ENCODE peak calls at places on chromosomes 5 and 9, in nine cellular contexts. K, L, B, S, M, Y, V, P and H are unnamed samples. For H3K4me1, the result is how much of the 10 kb centered on the place peaks cover.

GRCh38 chr9:75505654-75506053 is 384.8 kb upstream of the PCSK5 start:
- DNase-seq in K (no peak), L (no peak), B (no peak), S (no peak), M (no peak), Y (no peak), V (no peak), P (no peak), H (no peak)

GRCh38 chr9:91155746-91156145 is 206.0 kb downstream of the AUH start:
- DNase-seq in K (no peak), L (no peak), B (no peak), S (no peak), M (no peak), Y (no peak), V (no peak), P (no peak), H (no peak)

GRCh38 chr9:129553277-129553676 is 67.6 kb downstream of the C9orf50 start:
- DNase-seq in K (no peak), L (no peak), B (no peak), S (no peak), M (no peak), Y (peak), V (no peak), P (no peak), H (no peak)

GRCh38 chr5:170173227-170173626 is 59.6 kb upstream of the C5orf58 start:
- DNase-seq in K (no peak), L (peak), B (no peak), S (no peak), M (no peak), Y (no peak), V (peak), P (no peak), H (no peak)

GRCh38 chr5:96781031-96781733 is 26.6 kb downstream of the ERAP1 start:
- DNase-seq in K (no peak), L (peak), B (no peak), S (no peak), M (no peak), Y (no peak), V (peak), P (no peak), H (no peak)

GRCh38 chr5:157379983-157380382 is 80.0 kb upstream of the NIPAL4 start:
- DNase-seq in K (no peak), L (no peak), B (no peak), S (no peak), M (no peak), Y (no peak), V (no peak), P (no peak), H (no peak)

GRCh38 chr5:122332589-122333555 is 20.8 kb downstream of the SNCAIP start:
- DNase-seq in K (peak), L (no peak), B (no peak), S (no peak), M (no peak), Y (no peak), V (no peak), P (no peak), H (no peak)

GRCh38 chr5:96913233-96913632 is 22.6 kb upstream of the LNPEP start:
- DNase-seq in K (no peak), L (no peak), B (no peak), S (no peak), M (no peak), Y (no peak), V (no peak), P (no peak), H (no peak)

GRCh38 chr9:97670586-97670985 is 26.6 kb downstream of the XPA start:
- DNase-seq in K (no peak), L (no peak), B (no peak), S (no peak), M (no peak), Y (no peak), V (no peak), P (no peak), H (no peak)

GRCh38 chr5:78639811-78640210 is 8.8 kb downstream of the LHFPL2 start:
- DNase-seq in K (no peak), L (no peak), B (no peak), S (no peak), M (no peak), Y (no peak), V (no peak), P (no peak), H (no peak)

GRCh38 chr9:133141833-133142594 is 21.0 kb upstream of the RALGDS start:
- DNase-seq in K (no peak), L (no peak), B (peak), S (peak), M (no peak), Y (no peak), V (no peak), P (no peak), H (peak)

GRCh38 chr5:103293719-103294118 is 35.2 kb downstream of the MACIR start:
- DNase-seq in K (no peak), L (no peak), B (no peak), S (no peak), M (no peak), Y (no peak), V (no peak), P (no peak), H (no peak)

GRCh38 chr5:10695055-10695649 is 65.9 kb downstream of the DAP start:
- DNase-seq in K (peak), L (peak), B (peak), S (peak), M (peak), Y (peak), V (peak), P (peak), H (peak)

GRCh38 chr5:123157797-123158528 is 68.9 kb downstream of the PRDM6 start:
- DNase-seq in K (no peak), L (peak), B (no peak), S (no peak), M (no peak), Y (no peak), V (peak), P (no peak), H (no peak)

GRCh38 chr5:165232629-165233028 is 1727.2 kb downstream of the MAT2B start:
- DNase-seq in K (no peak), L (no peak), B (no peak), S (no peak), M (no peak), Y (no peak), V (no peak), P (no peak), H (no peak)

GRCh38 chr9:131814714-131815113 is 74.8 kb upstream of the RAPGEF1 start:
- DNase-seq in K (no peak), L (no peak), B (no peak), S (no peak), M (no peak), Y (no peak), V (no peak), P (no peak), H (no peak)

GRCh38 chr9:135228345-135228982 is 141.0 kb downstream of the OLFM1 start:
- DNase-seq in K (no peak), L (no peak), B (peak), S (peak), M (no peak), Y (no peak), V (no peak), P (no peak), H (no peak)

GRCh38 chr9:7055201-7055903 is 297.6 kb downstream of the KDM4C start:
- DNase-seq in K (no peak), L (no peak), B (no peak), S (no peak), M (no peak), Y (no peak), V (no peak), P (no peak), H (no peak)

GRCh38 chr5:51380603-51381207 is 2.5 kb upstream of the ISL1 start:
- DNase-seq in K (peak), L (peak), B (no peak), S (no peak), M (no peak), Y (no peak), V (peak), P (peak), H (no peak)

GRCh38 chr9:27353405-27354229 is 56.7 kb upstream of the EQTN start:
- DNase-seq in K (no peak), L (no peak), B (no peak), S (no peak), M (no peak), Y (no peak), V (peak), P (no peak), H (no peak)

GRCh38 chr5:176784218-176785165 is 25.9 kb upstream of the UNC5A start:
- DNase-seq in K (no peak), L (peak), B (no peak), S (no peak), M (no peak), Y (no peak), V (peak), P (peak), H (peak)

GRCh38 chr5:54644226-54644625 is 126.7 kb downstream of the SNX18 start:
- DNase-seq in K (no peak), L (peak), B (no peak), S (no peak), M (no peak), Y (no peak), V (peak), P (no peak), H (no peak)

DNA sequence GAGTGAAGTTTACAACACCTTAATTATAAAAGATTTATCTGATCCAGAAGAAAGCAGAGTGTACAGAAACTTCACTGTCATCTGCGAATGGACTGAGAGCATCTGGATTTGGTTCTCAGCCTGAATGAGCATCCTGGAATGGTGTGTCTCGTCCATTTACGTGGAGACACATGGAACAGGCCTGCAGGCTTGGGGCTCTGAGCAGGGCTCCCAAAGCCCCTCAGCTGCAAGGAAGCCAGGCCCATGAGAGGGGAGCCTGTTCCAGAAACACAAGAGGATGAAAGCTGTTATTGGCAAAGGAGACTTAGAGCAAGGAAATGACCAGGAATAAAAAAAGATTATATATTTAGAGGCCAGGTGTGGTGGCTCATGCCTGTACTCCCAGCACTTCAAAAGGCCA is 22.1 kb upstream of the TERT start:
- DNase-seq in K (no peak), L (no peak), B (no peak), S (peak), M (no peak), Y (peak), V (no peak), P (no peak), H (no peak)
- H3K4me1 ChIP-seq in K (under half), L (under half), B (under half), S (under half), M (under half), Y (under half), V (under half), P (under half), H (under half)

DNA sequence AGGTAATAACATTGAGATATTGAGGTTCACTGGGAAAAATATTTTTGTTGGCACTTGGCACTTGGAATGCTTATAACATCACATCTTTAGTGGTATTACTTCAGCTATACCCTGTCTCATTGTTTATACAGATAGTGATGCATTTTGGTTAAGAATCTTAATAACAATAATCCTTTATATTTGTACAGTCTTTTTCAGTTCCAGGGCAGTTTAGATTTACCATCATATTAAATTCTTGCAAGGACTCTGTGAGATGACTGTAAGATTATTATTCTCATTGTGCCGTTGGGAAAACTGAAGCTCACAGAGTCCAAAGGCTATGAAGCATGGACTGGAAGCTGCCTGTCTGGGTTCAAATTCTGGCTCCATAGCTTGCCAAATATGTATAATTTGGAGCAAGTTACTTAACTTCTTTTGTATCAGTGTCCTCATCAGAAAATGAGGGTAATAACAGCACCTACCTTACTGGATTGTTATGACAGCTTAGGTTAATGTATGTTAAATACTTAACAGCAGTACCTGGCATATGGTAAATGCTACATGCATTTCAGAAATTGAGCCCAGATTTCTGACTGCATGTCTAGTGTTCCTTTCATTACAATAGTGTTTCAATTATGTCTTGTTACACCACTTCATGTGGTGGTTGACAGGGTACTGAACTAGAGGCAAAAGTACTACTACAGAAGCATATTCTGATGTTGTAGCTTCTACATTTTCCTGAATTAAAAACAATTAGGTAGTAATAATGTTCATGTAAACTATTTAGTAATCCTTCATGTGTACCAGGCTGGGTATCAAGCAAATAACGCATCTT is 272.2 kb downstream of the PLK2 start:
- DNase-seq in K (no peak), L (no peak), B (no peak), S (no peak), M (no peak), Y (no peak), V (no peak), P (no peak), H (no peak)
- H3K4me1 ChIP-seq in K (under half), L (under half), B (under half), S (under half), M (under half), Y (under half), V (half or more), P (under half), H (under half)

GRCh38 chr5:14443665-14444064 is 137.9 kb upstream of the OTULINL start:
- DNase-seq in K (no peak), L (no peak), B (no peak), S (no peak), M (no peak), Y (no peak), V (peak), P (no peak), H (no peak)
- H3K4me1 ChIP-seq in K (half or more), L (under half), B (half or more), S (under half), M (under half), Y (under half), V (half or more), P (under half), H (under half)

GRCh38 chr5:93588586-93589347 is 5.7 kb downstream of the NR2F1 start:
- DNase-seq in K (no peak), L (peak), B (no peak), S (no peak), M (no peak), Y (no peak), V (no peak), P (no peak), H (no peak)

GRCh38 chr5:93589348-93589662 is 6.3 kb downstream of the NR2F1 start:
- DNase-seq in K (no peak), L (no peak), B (no peak), S (no peak), M (no peak), Y (no peak), V (no peak), P (no peak), H (no peak)

GRCh38 chr5:93591323-93591945 is 8.4 kb downstream of the NR2F1 start:
- DNase-seq in K (no peak), L (no peak), B (no peak), S (no peak), M (no peak), Y (no peak), V (no peak), P (no peak), H (no peak)

GRCh38 chr5:93589812-93590215 is 6.8 kb downstream of the NR2F1 start:
- DNase-seq in K (no peak), L (no peak), B (no peak), S (no peak), M (no peak), Y (no peak), V (no peak), P (no peak), H (no peak)

DNA sequence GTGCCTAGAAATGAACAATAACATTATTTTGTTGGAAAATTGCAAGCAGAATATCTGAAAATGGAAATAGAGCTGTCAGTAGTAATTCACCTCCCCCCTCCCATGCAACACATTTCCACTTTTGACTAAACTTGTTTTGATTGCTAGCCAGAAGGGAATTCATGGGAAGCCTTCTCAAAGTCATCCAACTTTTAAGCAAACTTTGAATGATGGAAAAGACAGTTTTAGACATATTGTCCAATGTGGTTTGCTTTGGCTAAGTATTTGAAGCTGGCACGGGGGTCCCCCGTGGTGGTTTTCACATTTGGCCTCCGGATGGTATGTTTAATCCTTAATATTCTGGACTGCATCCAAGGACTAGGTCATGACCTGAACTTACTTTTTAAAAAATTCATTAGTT is 7.5 kb downstream of the NR2F1 start:
- DNase-seq in K (no peak), L (no peak), B (no peak), S (no peak), M (no peak), Y (no peak), V (no peak), P (no peak), H (no peak)
- H3K4me1 ChIP-seq in K (under half), L (under half), B (under half), S (under half), M (under half), Y (under half), V (under half), P (half or more), H (under half)

GRCh38 chr9:70392850-70393249 is 21.6 kb downstream of the KLF9 start:
- DNase-seq in K (no peak), L (no peak), B (no peak), S (no peak), M (no peak), Y (peak), V (no peak), P (no peak), H (no peak)
- H3K4me1 ChIP-seq in K (under half), L (under half), B (half or more), S (half or more), M (half or more), Y (half or more), V (under half), P (under half), H (under half)

GRCh38 chr5:139663752-139664151 is 15.6 kb downstream of the CXXC5 start:
- DNase-seq in K (no peak), L (no peak), B (no peak), S (no peak), M (no peak), Y (no peak), V (no peak), P (no peak), H (no peak)

GRCh38 chr5:139660916-139661814 is 13.0 kb downstream of the CXXC5 start:
- DNase-seq in K (peak), L (peak), B (peak), S (peak), M (peak), Y (peak), V (peak), P (no peak), H (peak)

GRCh38 chr5:139664273-139664693 is 16.1 kb downstream of the CXXC5 start:
- DNase-seq in K (no peak), L (no peak), B (no peak), S (peak), M (no peak), Y (peak), V (no peak), P (no peak), H (no peak)

GRCh38 chr5:139663207-139663606 is 15.1 kb downstream of the CXXC5 start:
- DNase-seq in K (no peak), L (no peak), B (no peak), S (no peak), M (no peak), Y (no peak), V (no peak), P (no peak), H (no peak)

GRCh38 chr5:139662617-139663016 is 14.5 kb downstream of the CXXC5 start:
- DNase-seq in K (no peak), L (no peak), B (no peak), S (no peak), M (no peak), Y (no peak), V (no peak), P (no peak), H (no peak)
- H3K4me1 ChIP-seq in K (half or more), L (under half), B (half or more), S (half or more), M (half or more), Y (half or more), V (half or more), P (half or more), H (under half)

GRCh38 chr5:149410071-149410470 is 31.0 kb upstream of the IL17B start:
- DNase-seq in K (no peak), L (no peak), B (no peak), S (no peak), M (no peak), Y (no peak), V (no peak), P (no peak), H (no peak)
- H3K4me1 ChIP-seq in K (under half), L (under half), B (under half), S (under half), M (under half), Y (under half), V (half or more), P (half or more), H (under half)

DNA sequence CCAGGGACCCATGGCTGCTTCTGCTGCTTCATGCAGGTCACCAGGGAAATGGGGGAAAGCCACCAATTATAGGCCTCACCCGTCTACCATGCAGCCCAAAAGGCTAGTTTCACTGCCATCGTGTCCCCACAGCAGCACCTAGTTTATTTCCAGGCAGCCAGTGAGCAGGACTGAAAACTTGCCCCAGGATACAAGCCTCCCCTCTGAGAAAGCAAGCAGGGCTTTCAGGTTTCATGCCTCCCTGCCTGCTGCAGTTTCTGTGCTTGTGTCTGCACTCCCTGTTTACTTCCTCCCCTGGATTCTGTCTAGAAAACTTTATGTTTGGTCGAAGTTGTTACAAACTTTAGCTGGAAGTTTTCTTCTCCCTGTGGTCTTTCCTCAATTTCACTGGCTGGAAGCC is 319.1 kb downstream of the ANXA1 start:
- DNase-seq in K (no peak), L (no peak), B (no peak), S (no peak), M (no peak), Y (no peak), V (no peak), P (no peak), H (no peak)
- H3K4me1 ChIP-seq in K (under half), L (under half), B (under half), S (under half), M (under half), Y (under half), V (under half), P (under half), H (under half)